ENCODE peak calls at places on chromosomes 12 and 14, in four cellular contexts. C is GDM1, J is GM03348, V is HL-60. N is an unnamed sample.

GRCh38 chr14:55028066-55028465 is 1.0 kb downstream of the SOCS4 start:
- DNase-seq in C (no peak), J (no peak), V (no peak), N (no peak)

GRCh38 chr14:76337619-76338545 is 38.1 kb upstream of the ESRRB start:
- DNase-seq in C (no peak), J (no peak), V (no peak), N (no peak)

GRCh38 chr14:104115691-104116543 is 22.5 kb upstream of the KIF26A start:
- DNase-seq in C (no peak), J (no peak), V (no peak), N (no peak)

GRCh38 chr14:101495827-101496778 is 65.2 kb upstream of the DIO3 start:
- DNase-seq in C (no peak), J (no peak), V (no peak), N (no peak)

GRCh38 chr12:65282840-65283239 is 4.4 kb downstream of the MSRB3 start:
- DNase-seq in C (no peak), J (peak), V (no peak), N (peak)

GRCh38 chr14:105477659-105478623 is 3.3 kb downstream of the CRIP2 start:
- DNase-seq in C (no peak), J (peak), V (no peak), N (no peak)

GRCh38 chr14:99802301-99803105 is 9.3 kb downstream of the EML1 start:
- DNase-seq in C (no peak), J (no peak), V (no peak), N (no peak)

GRCh38 chr12:54572881-54573280 is 15.6 kb downstream of the PPP1R1A start:
- DNase-seq in C (no peak), J (no peak), V (no peak), N (no peak)

GRCh38 chr14:31125231-31125630 is 82.4 kb downstream of the HECTD1 start:
- DNase-seq in C (no peak), J (no peak), V (no peak), N (no peak)

GRCh38 chr14:77791225-77791600 is 8.7 kb upstream of the ADCK1 start:
- DNase-seq in C (no peak), J (no peak), V (no peak), N (no peak)

GRCh38 chr14:94043111-94043755 is 17.1 kb downstream of the OTUB2 start:
- DNase-seq in C (no peak), J (no peak), V (no peak), N (no peak)

GRCh38 chr12:105672576-105672975 is 342.1 kb downstream of the C12orf75 start:
- DNase-seq in C (no peak), J (peak), V (no peak), N (no peak)

GRCh38 chr14:36829547-36829946 is 167.9 kb downstream of the PAX9 start:
- DNase-seq in C (no peak), J (no peak), V (no peak), N (no peak)

GRCh38 chr12:83690465-83690864 is 1003.8 kb downstream of the TMTC2 start:
- DNase-seq in C (no peak), J (no peak), V (no peak), N (no peak)

GRCh38 chr14:36521598-36522345 is 1.7 kb upstream of the NKX2-1 start:
- DNase-seq in C (no peak), J (no peak), V (no peak), N (no peak)

N was measured in AML-193.